ENCODE peak calls at places on chromosomes 2 and 18, in six cellular contexts. Q, B, S, G, X and P are unnamed samples.

GRCh38 chr18:25005602-25006375 is 346.2 kb downstream of the ZNF521 start:
- DNase-seq in Q (no peak), B (peak; percentile 69), S (no peak), G (no peak), X (no peak), P (no peak)

GRCh38 chr18:63970803-63971191 is 916 bp downstream of the SERPINB8 start:
- DNase-seq in Q (no peak), B (no peak), S (no peak), G (peak; percentile 61), X (no peak), P (peak; percentile 46)

GRCh38 chr2:151638188-151638933 is 95.9 kb downstream of the NEB start:
- DNase-seq in Q (no peak), B (peak; percentile 69), S (no peak), G (no peak), X (peak; percentile 16), P (no peak)

GRCh38 chr2:72211777-72212515 is 64.3 kb upstream of the CYP26B1 start:
- DNase-seq in Q (no peak), B (no peak), S (no peak), G (no peak), X (no peak), P (no peak)

GRCh38 chr18:62486290-62486964 is 36.4 kb upstream of the ZCCHC2 start:
- DNase-seq in Q (peak; percentile 36), B (peak; percentile 60), S (peak; percentile 44), G (no peak), X (peak; percentile 27), P (no peak)

GRCh38 chr2:25041307-25041927 is 459 bp upstream of the EFR3B start:
- DNase-seq in Q (no peak), B (peak; percentile 22), S (peak; percentile 69), G (peak; percentile 74), X (peak; percentile 87), P (peak; percentile 49)

GRCh38 chr2:105645031-105645940 is 99.4 kb upstream of the NCK2 start:
- DNase-seq in Q (no peak), B (no peak), S (no peak), G (no peak), X (no peak), P (peak; percentile 56)

GRCh38 chr2:36356990-36357505 is 1.5 kb downstream of the CRIM1 start:
- DNase-seq in Q (no peak), B (peak; percentile 85), S (no peak), G (no peak), X (no peak), P (peak; percentile 40)

GRCh38 chr2:10231551-10232085 is 71.1 kb upstream of the HPCAL1 start:
- DNase-seq in Q (no peak), B (no peak), S (no peak), G (no peak), X (no peak), P (no peak)

GRCh38 chr2:233141888-233142287 is 81.7 kb downstream of the INPP5D start:
- DNase-seq in Q (no peak), B (no peak), S (no peak), G (no peak), X (no peak), P (no peak)

GRCh38 chr2:69797235-69797634 is 32.2 kb upstream of the GMCL1 start:
- DNase-seq in Q (no peak), B (no peak), S (no peak), G (no peak), X (no peak), P (no peak)

GRCh38 chr2:69801745-69802144 is 27.7 kb upstream of the GMCL1 start:
- DNase-seq in Q (no peak), B (no peak), S (no peak), G (no peak), X (no peak), P (no peak)

GRCh38 chr2:69797836-69798465 is 31.5 kb upstream of the GMCL1 start:
- DNase-seq in Q (no peak), B (peak; percentile 19), S (no peak), G (no peak), X (no peak), P (no peak)

GRCh38 chr2:69798466-69798908 is 31.0 kb upstream of the GMCL1 start:
- DNase-seq in Q (no peak), B (peak; percentile 14), S (peak; percentile 33), G (peak; percentile 46), X (no peak), P (peak; percentile 50)

GRCh38 chr2:69798909-69799526 is 30.4 kb upstream of the GMCL1 start:
- DNase-seq in Q (peak; percentile 89), B (peak; percentile 77), S (no peak), G (no peak), X (no peak), P (peak; percentile 36)
- TF ChIP-seq POLR2A in Q (no peak), B (no peak), S (no peak), G (no peak), X (no peak), P (no peak)

DNA sequence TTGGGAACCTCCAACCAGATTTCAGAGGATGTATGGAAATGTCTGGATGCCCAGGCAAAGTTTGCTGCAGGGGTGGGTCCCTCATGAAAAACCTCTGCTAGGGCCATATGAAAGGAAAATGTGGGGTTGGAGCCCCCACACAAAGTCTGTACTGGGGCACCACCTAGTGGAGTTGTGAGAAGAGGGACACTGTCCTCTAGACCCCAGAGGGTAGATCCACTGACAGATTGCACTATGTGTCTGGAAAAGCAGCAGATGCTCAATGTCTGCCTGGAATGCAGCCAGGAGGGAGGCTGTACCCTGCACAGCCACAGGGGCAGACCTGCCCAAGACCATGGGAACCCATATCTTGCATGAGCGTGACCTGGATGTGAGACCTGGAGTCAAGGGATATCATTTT is 573.7 kb upstream of the NXPH2 start:
- DNase-seq in Q (no peak), B (no peak), S (no peak), G (no peak), X (no peak), P (no peak)
- TF ChIP-seq POLR2A in Q (no peak), B (no peak), S (no peak), G (no peak), X (no peak), P (no peak)

GRCh38 chr2:241234066-241234790 is 45.8 kb downstream of the ANO7 start:
- DNase-seq in Q (no peak), B (no peak), S (no peak), G (no peak), X (no peak), P (no peak)
- TF ChIP-seq POLR2A in Q (no peak), B (no peak), S (no peak), G (no peak), X (no peak), P (no peak)

GRCh38 chr18:3604626-3605408 is 154.8 kb downstream of the TGIF1 start:
- DNase-seq in Q (peak; percentile 38), B (peak; percentile 90), S (no peak), G (no peak), X (peak; percentile 94), P (no peak)
- TF ChIP-seq POLR2A in Q (no peak), B (no peak), S (no peak), G (no peak), X (no peak), P (no peak)

GRCh38 chr2:231709981-231710750 is 1.8 kb downstream of the PTMA start:
- DNase-seq in Q (peak; percentile 73), B (peak; percentile 81), S (peak; percentile 91), G (peak; percentile 94), X (peak; percentile 87), P (peak; percentile 83)
- TF ChIP-seq POLR2A in Q (peak; percentile 70), B (no peak), S (peak; percentile 14), G (peak; percentile 66), X (peak; percentile 52), P (no peak)

GRCh38 chr2:119759451-119760236 is at the start of gene PTPN4:
- DNase-seq in Q (peak; percentile 93), B (peak; percentile 99), S (peak; percentile 97), G (peak; percentile 97), X (peak; percentile 99), P (peak; percentile 97)
- TF ChIP-seq POLR2A in Q (peak; percentile 91), B (peak; percentile 64), S (peak; percentile 77), G (peak; percentile 68), X (peak; percentile 85), P (peak; percentile 23)

DNA sequence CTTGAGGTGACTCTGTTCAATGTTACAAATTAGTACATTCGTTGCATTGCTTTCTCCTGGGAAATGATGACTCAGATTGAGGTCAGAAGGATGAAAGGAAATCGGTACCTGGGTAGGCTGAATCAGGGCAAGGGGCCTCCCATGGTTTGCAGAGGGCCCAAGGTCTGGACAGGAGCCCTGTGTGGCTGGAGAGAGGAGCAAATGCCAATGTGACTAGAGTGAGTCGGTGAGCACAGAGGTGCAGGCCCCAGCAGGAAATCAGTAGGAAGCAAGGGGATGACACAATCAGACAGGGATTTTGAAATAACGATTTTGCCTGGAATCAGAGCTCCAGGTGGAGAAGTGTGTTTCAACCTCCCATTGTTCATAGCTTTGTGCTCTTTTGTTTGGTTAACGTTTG is 118.9 kb downstream of the CCDC102B start:
- DNase-seq in Q (no peak), B (no peak), S (no peak), G (no peak), X (no peak), P (no peak)
- TF ChIP-seq POLR2A in Q (no peak), B (no peak), S (no peak), G (no peak), X (no peak), P (no peak)